ENCODE peak calls at places on chromosomes 13 and 19, in eight cellular contexts. G, B, W, K, Z, S, M and V are unnamed samples.

GRCh38 chr13:51861728-51862300 is at the start of gene CCDC70:
- DNase-seq in G (no peak), B (no peak), W (no peak), K (no peak), Z (no peak), S (no peak), M (no peak), V (no peak)

GRCh38 chr19:53123400-53123799 is 9.3 kb downstream of the ZNF415 start:
- DNase-seq in G (no peak), B (no peak), W (no peak), K (no peak), Z (no peak), S (no peak), M (no peak), V (no peak)

GRCh38 chr13:93690139-93690538 is 463.5 kb downstream of the GPC6 start:
- DNase-seq in G (no peak), B (no peak), W (no peak), K (no peak), Z (no peak), S (no peak), M (no peak), V (no peak)

GRCh38 chr19:53553865-53554791 is 16.2 kb downstream of the ZNF331 start:
- DNase-seq in G (peak; percentile 79), B (peak; percentile 24), W (peak; percentile 94), K (no peak), Z (peak; percentile 76), S (peak; percentile 93), M (peak; percentile 92), V (peak; percentile 79)

GRCh38 chr19:48554385-48555091 is 2.6 kb downstream of the SULT2B1 start:
- DNase-seq in G (no peak), B (no peak), W (no peak), K (peak; percentile 75), Z (no peak), S (no peak), M (no peak), V (peak; percentile 50)

GRCh38 chr19:10333758-10334339 is 520 bp upstream of the RAVER1 start:
- DNase-seq in G (no peak), B (peak; percentile 3), W (no peak), K (no peak), Z (no peak), S (no peak), M (no peak), V (no peak)

GRCh38 chr13:46609052-46609451 is 56.1 kb downstream of the LRCH1 start:
- DNase-seq in G (no peak), B (no peak), W (no peak), K (no peak), Z (no peak), S (no peak), M (no peak), V (no peak)

GRCh38 chr19:56476671-56477428 is at the start of gene ZNF667:
- DNase-seq in G (peak; percentile 4), B (peak; percentile 26), W (peak; percentile 71), K (no peak), Z (peak; percentile 17), S (peak; percentile 47), M (no peak), V (peak; percentile 23)

GRCh38 chr19:57106646-57107235 is 13.0 kb upstream of the USP29 start:
- DNase-seq in G (no peak), B (no peak), W (no peak), K (no peak), Z (no peak), S (no peak), M (no peak), V (peak; percentile 32)

GRCh38 chr13:41751277-41751676 is 209.6 kb downstream of the VWA8 start:
- DNase-seq in G (no peak), B (no peak), W (no peak), K (no peak), Z (no peak), S (no peak), M (no peak), V (no peak)

GRCh38 chr19:58477130-58477529 is 978 bp downstream of the ZNF446 start:
- DNase-seq in G (no peak), B (no peak), W (no peak), K (no peak), Z (no peak), S (no peak), M (no peak), V (no peak)

GRCh38 chr13:76792680-76793334 is 93.4 kb downstream of the KCTD12 start:
- DNase-seq in G (no peak), B (no peak), W (peak; percentile 64), K (no peak), Z (no peak), S (no peak), M (no peak), V (no peak)

GRCh38 chr19:3483226-3483628 is at the start of gene SMIM44:
- DNase-seq in G (no peak), B (no peak), W (no peak), K (no peak), Z (no peak), S (no peak), M (no peak), V (peak; percentile 95)

GRCh38 chr19:42422092-42422575 is 5.1 kb downstream of the LIPE start:
- DNase-seq in G (no peak), B (no peak), W (no peak), K (no peak), Z (no peak), S (no peak), M (no peak), V (no peak)

GRCh38 chr19:4774136-4774535 is 17.4 kb upstream of the FEM1A start:
- DNase-seq in G (no peak), B (no peak), W (no peak), K (no peak), Z (no peak), S (no peak), M (no peak), V (no peak)

GRCh38 chr13:74372511-74372910 is 238.3 kb upstream of the KLF12 start:
- DNase-seq in G (no peak), B (no peak), W (no peak), K (no peak), Z (no peak), S (no peak), M (no peak), V (no peak)

GRCh38 chr13:31629085-31629785 is 110.1 kb upstream of the RXFP2 start:
- DNase-seq in G (no peak), B (no peak), W (no peak), K (no peak), Z (no peak), S (no peak), M (no peak), V (no peak)

GRCh38 chr19:58265100-58265499 is 13.7 kb upstream of the ZNF8 start:
- DNase-seq in G (no peak), B (no peak), W (no peak), K (no peak), Z (no peak), S (no peak), M (no peak), V (no peak)

GRCh38 chr19:58379276-58379675 is 1.6 kb downstream of the ZNF837 start:
- DNase-seq in G (no peak), B (no peak), W (no peak), K (no peak), Z (no peak), S (no peak), M (no peak), V (no peak)

GRCh38 chr13:38401276-38401675 is 51.6 kb downstream of the UFM1 start:
- DNase-seq in G (no peak), B (no peak), W (no peak), K (no peak), Z (no peak), S (no peak), M (no peak), V (no peak)

GRCh38 chr13:113759525-113760137 is 605 bp downstream of the TMEM255B start:
- DNase-seq in G (no peak), B (no peak), W (peak; percentile 66), K (no peak), Z (no peak), S (no peak), M (no peak), V (peak; percentile 41)

GRCh38 chr19:28514166-28514565 is 698.8 kb downstream of the UQCRFS1 start:
- DNase-seq in G (no peak), B (no peak), W (no peak), K (no peak), Z (no peak), S (no peak), M (no peak), V (no peak)

GRCh38 chr13:79423801-79424642 is 18.0 kb upstream of the RBM26 start:
- DNase-seq in G (no peak), B (no peak), W (no peak), K (no peak), Z (no peak), S (no peak), M (no peak), V (no peak)

GRCh38 chr13:79767126-79767525 is 286.2 kb downstream of the NDFIP2 start:
- DNase-seq in G (no peak), B (no peak), W (no peak), K (no peak), Z (no peak), S (no peak), M (no peak), V (no peak)

GRCh38 chr19:31548941-31549340 is 199.7 kb upstream of the TSHZ3 start:
- DNase-seq in G (no peak), B (no peak), W (no peak), K (no peak), Z (no peak), S (no peak), M (no peak), V (peak; percentile 48)

GRCh38 chr13:34900288-34900739 is 41.8 kb upstream of the NBEA start:
- DNase-seq in G (no peak), B (no peak), W (no peak), K (peak; percentile 58), Z (no peak), S (no peak), M (no peak), V (no peak)

GRCh38 chr13:113367020-113367560 is 3.2 kb upstream of the GRTP1 start:
- DNase-seq in G (no peak), B (no peak), W (no peak), K (no peak), Z (no peak), S (no peak), M (no peak), V (no peak)

GRCh38 chr13:83215627-83216026 is 666.6 kb downstream of the SLITRK1 start:
- DNase-seq in G (no peak), B (no peak), W (no peak), K (no peak), Z (no peak), S (no peak), M (no peak), V (no peak)

GRCh38 chr13:73993661-73994060 is 140.5 kb downstream of the KLF12 start:
- DNase-seq in G (no peak), B (no peak), W (no peak), K (no peak), Z (no peak), S (no peak), M (no peak), V (no peak)

GRCh38 chr13:111484129-111484925 is 163.9 kb downstream of the TEX29 start:
- DNase-seq in G (no peak), B (no peak), W (peak; percentile 33), K (no peak), Z (no peak), S (no peak), M (no peak), V (peak; percentile 4)

GRCh38 chr13:41361501-41361900 is 50.4 kb downstream of the NAA16 start:
- DNase-seq in G (no peak), B (no peak), W (no peak), K (no peak), Z (no peak), S (no peak), M (no peak), V (no peak)

GRCh38 chr19:45601115-45601514 is 897 bp downstream of the GPR4 start:
- DNase-seq in G (no peak), B (no peak), W (no peak), K (no peak), Z (no peak), S (no peak), M (no peak), V (no peak)

GRCh38 chr19:55087542-55087935 is 11.9 kb downstream of the EPS8L1 start:
- DNase-seq in G (no peak), B (no peak), W (no peak), K (no peak), Z (no peak), S (no peak), M (no peak), V (no peak)

GRCh38 chr13:97660488-97661086 is 226.6 kb downstream of the RAP2A start:
- DNase-seq in G (no peak), B (no peak), W (no peak), K (no peak), Z (no peak), S (no peak), M (no peak), V (no peak)